ENCODE peak calls at places on chromosomes 4 and X, in five cellular contexts. One of them, this sample, is unnamed.

GRCh38 chr4:126238010-126238409 is 923.3 kb downstream of the FAT4 start:
- DNase-seq in stimulated activated CD4-positive, alpha-beta T cell treated with anti-CD3 and anti-CD28 coated beads, Interleukin-12 subunit alpha, Interleukin-12 subunit beta, amount 100 ng/mL, for 48 hours: no peak
- DNase-seq in ELF-1: no peak
- DNase-seq in right lobe of liver: no peak
- DNase-seq in RKO: no peak
- DNase-seq in this sample: no peak

GRCh38 chr4:71187399-71188196 is 151.2 kb upstream of the SLC4A4 start:
- DNase-seq in stimulated activated CD4-positive, alpha-beta T cell treated with anti-CD3 and anti-CD28 coated beads, Interleukin-12 subunit alpha, Interleukin-12 subunit beta, amount 100 ng/mL, for 48 hours: no peak
- DNase-seq in ELF-1: peak
- DNase-seq in right lobe of liver: peak
- DNase-seq in RKO: peak
- DNase-seq in this sample: no peak

GRCh38 chrX:155068165-155068564 is 2.8 kb downstream of the CMC4 start:
- DNase-seq in stimulated activated CD4-positive, alpha-beta T cell treated with anti-CD3 and anti-CD28 coated beads, Interleukin-12 subunit alpha, Interleukin-12 subunit beta, amount 100 ng/mL, for 48 hours: no peak
- DNase-seq in ELF-1: no peak
- DNase-seq in right lobe of liver: no peak
- DNase-seq in RKO: peak
- DNase-seq in this sample: no peak

GRCh38 chr4:786861-787300 is 39.0 kb downstream of the CPLX1 start:
- DNase-seq in stimulated activated CD4-positive, alpha-beta T cell treated with anti-CD3 and anti-CD28 coated beads, Interleukin-12 subunit alpha, Interleukin-12 subunit beta, amount 100 ng/mL, for 48 hours: no peak
- DNase-seq in ELF-1: peak
- DNase-seq in right lobe of liver: peak
- DNase-seq in RKO: no peak
- DNase-seq in this sample: no peak

GRCh38 chrX:70446380-70447350 is 2.0 kb downstream of the DLG3 start:
- DNase-seq in stimulated activated CD4-positive, alpha-beta T cell treated with anti-CD3 and anti-CD28 coated beads, Interleukin-12 subunit alpha, Interleukin-12 subunit beta, amount 100 ng/mL, for 48 hours: no peak
- DNase-seq in ELF-1: no peak
- DNase-seq in right lobe of liver: no peak
- DNase-seq in RKO: no peak
- DNase-seq in this sample: no peak

GRCh38 chrX:96579252-96579651 is 105.4 kb upstream of the DIAPH2 start:
- DNase-seq in stimulated activated CD4-positive, alpha-beta T cell treated with anti-CD3 and anti-CD28 coated beads, Interleukin-12 subunit alpha, Interleukin-12 subunit beta, amount 100 ng/mL, for 48 hours: no peak
- DNase-seq in ELF-1: no peak
- DNase-seq in right lobe of liver: no peak
- DNase-seq in RKO: no peak
- DNase-seq in this sample: no peak

GRCh38 chrX:119880076-119880475 is 8.4 kb downstream of the NDUFA1 start:
- DNase-seq in stimulated activated CD4-positive, alpha-beta T cell treated with anti-CD3 and anti-CD28 coated beads, Interleukin-12 subunit alpha, Interleukin-12 subunit beta, amount 100 ng/mL, for 48 hours: no peak
- DNase-seq in ELF-1: no peak
- DNase-seq in right lobe of liver: no peak
- DNase-seq in RKO: no peak
- DNase-seq in this sample: no peak

GRCh38 chr4:17957689-17958088 is 63.9 kb downstream of the LCORL start:
- DNase-seq in stimulated activated CD4-positive, alpha-beta T cell treated with anti-CD3 and anti-CD28 coated beads, Interleukin-12 subunit alpha, Interleukin-12 subunit beta, amount 100 ng/mL, for 48 hours: no peak
- DNase-seq in ELF-1: no peak
- DNase-seq in right lobe of liver: no peak
- DNase-seq in RKO: peak
- DNase-seq in this sample: no peak

GRCh38 chr4:130125468-130125867 is 1029.5 kb downstream of the C4orf33 start:
- DNase-seq in stimulated activated CD4-positive, alpha-beta T cell treated with anti-CD3 and anti-CD28 coated beads, Interleukin-12 subunit alpha, Interleukin-12 subunit beta, amount 100 ng/mL, for 48 hours: no peak
- DNase-seq in ELF-1: no peak
- DNase-seq in right lobe of liver: no peak
- DNase-seq in RKO: no peak
- DNase-seq in this sample: no peak

GRCh38 chr4:180832086-180832485 is 1411.1 kb upstream of the TENM3 start:
- DNase-seq in stimulated activated CD4-positive, alpha-beta T cell treated with anti-CD3 and anti-CD28 coated beads, Interleukin-12 subunit alpha, Interleukin-12 subunit beta, amount 100 ng/mL, for 48 hours: no peak
- DNase-seq in ELF-1: no peak
- DNase-seq in right lobe of liver: no peak
- DNase-seq in RKO: peak
- DNase-seq in this sample: no peak

GRCh38 chr4:120630432-120630831 is 292.1 kb downstream of the PRDM5 start:
- DNase-seq in stimulated activated CD4-positive, alpha-beta T cell treated with anti-CD3 and anti-CD28 coated beads, Interleukin-12 subunit alpha, Interleukin-12 subunit beta, amount 100 ng/mL, for 48 hours: no peak
- DNase-seq in ELF-1: no peak
- DNase-seq in right lobe of liver: no peak
- DNase-seq in RKO: peak
- DNase-seq in this sample: no peak

GRCh38 chr4:89797117-89797516 is 39.8 kb downstream of the SNCA start:
- DNase-seq in stimulated activated CD4-positive, alpha-beta T cell treated with anti-CD3 and anti-CD28 coated beads, Interleukin-12 subunit alpha, Interleukin-12 subunit beta, amount 100 ng/mL, for 48 hours: no peak
- DNase-seq in ELF-1: no peak
- DNase-seq in right lobe of liver: no peak
- DNase-seq in RKO: no peak
- DNase-seq in this sample: no peak

GRCh38 chrX:66074920-66075879 is 35.3 kb upstream of the VSIG4 start:
- DNase-seq in stimulated activated CD4-positive, alpha-beta T cell treated with anti-CD3 and anti-CD28 coated beads, Interleukin-12 subunit alpha, Interleukin-12 subunit beta, amount 100 ng/mL, for 48 hours: peak
- DNase-seq in ELF-1: no peak
- DNase-seq in right lobe of liver: peak
- DNase-seq in RKO: no peak
- DNase-seq in this sample: peak

GRCh38 chrX:44291468-44292116 is 51.9 kb downstream of the EFHC2 start:
- DNase-seq in stimulated activated CD4-positive, alpha-beta T cell treated with anti-CD3 and anti-CD28 coated beads, Interleukin-12 subunit alpha, Interleukin-12 subunit beta, amount 100 ng/mL, for 48 hours: no peak
- DNase-seq in ELF-1: no peak
- DNase-seq in right lobe of liver: no peak
- DNase-seq in RKO: no peak
- DNase-seq in this sample: no peak

GRCh38 chrX:43481601-43482000 is 174.5 kb upstream of the MAOA start:
- DNase-seq in stimulated activated CD4-positive, alpha-beta T cell treated with anti-CD3 and anti-CD28 coated beads, Interleukin-12 subunit alpha, Interleukin-12 subunit beta, amount 100 ng/mL, for 48 hours: no peak
- DNase-seq in ELF-1: no peak
- DNase-seq in right lobe of liver: no peak
- DNase-seq in RKO: no peak
- DNase-seq in this sample: peak

GRCh38 chrX:139932077-139932900 is 564 bp downstream of the ATP11C start:
- DNase-seq in stimulated activated CD4-positive, alpha-beta T cell treated with anti-CD3 and anti-CD28 coated beads, Interleukin-12 subunit alpha, Interleukin-12 subunit beta, amount 100 ng/mL, for 48 hours: peak
- DNase-seq in ELF-1: peak
- DNase-seq in right lobe of liver: peak
- DNase-seq in RKO: peak
- DNase-seq in this sample: peak

GRCh38 chr4:70515342-70516245 is 2.8 kb upstream of the AMTN start:
- DNase-seq in stimulated activated CD4-positive, alpha-beta T cell treated with anti-CD3 and anti-CD28 coated beads, Interleukin-12 subunit alpha, Interleukin-12 subunit beta, amount 100 ng/mL, for 48 hours: no peak
- DNase-seq in ELF-1: no peak
- DNase-seq in right lobe of liver: no peak
- DNase-seq in RKO: peak
- DNase-seq in this sample: no peak

GRCh38 chr4:140135529-140136021 is 18.4 kb downstream of the MAML3 start:
- DNase-seq in stimulated activated CD4-positive, alpha-beta T cell treated with anti-CD3 and anti-CD28 coated beads, Interleukin-12 subunit alpha, Interleukin-12 subunit beta, amount 100 ng/mL, for 48 hours: no peak
- DNase-seq in ELF-1: no peak
- DNase-seq in right lobe of liver: no peak
- DNase-seq in RKO: no peak
- DNase-seq in this sample: no peak

GRCh38 chr4:183996868-183997267 is 91.8 kb downstream of the STOX2 start:
- DNase-seq in stimulated activated CD4-positive, alpha-beta T cell treated with anti-CD3 and anti-CD28 coated beads, Interleukin-12 subunit alpha, Interleukin-12 subunit beta, amount 100 ng/mL, for 48 hours: no peak
- DNase-seq in ELF-1: no peak
- DNase-seq in right lobe of liver: no peak
- DNase-seq in RKO: peak
- DNase-seq in this sample: no peak

GRCh38 chrX:83845397-83845796 is 15.5 kb upstream of the CYLC1 start:
- DNase-seq in stimulated activated CD4-positive, alpha-beta T cell treated with anti-CD3 and anti-CD28 coated beads, Interleukin-12 subunit alpha, Interleukin-12 subunit beta, amount 100 ng/mL, for 48 hours: no peak
- DNase-seq in ELF-1: peak
- DNase-seq in right lobe of liver: no peak
- DNase-seq in RKO: peak
- DNase-seq in this sample: peak

GRCh38 chrX:140815868-140816267 is 106.3 kb downstream of the LINC00632 start:
- DNase-seq in stimulated activated CD4-positive, alpha-beta T cell treated with anti-CD3 and anti-CD28 coated beads, Interleukin-12 subunit alpha, Interleukin-12 subunit beta, amount 100 ng/mL, for 48 hours: no peak
- DNase-seq in ELF-1: peak
- DNase-seq in right lobe of liver: no peak
- DNase-seq in RKO: no peak
- DNase-seq in this sample: no peak

This sample was measured in CMK.